ENCODE peak calls at places on chromosomes 7 and 10, in nine cellular contexts. One of them, this sample, is unnamed.

GRCh38 chr7:92685146-92686042 is 95.2 kb upstream of the FAM133B start:
- DNase-seq in AG09319: no peak
- DNase-seq in heart left ventricle: no peak
- DNase-seq in Right ventricle myocardium superior: no peak
- DNase-seq in central memory CD4-positive, alpha-beta T cell: peak
- DNase-seq in tibial artery: no peak
- DNase-seq in body of pancreas: no peak
- DNase-seq in NCI-H1417: no peak
- DNase-seq in NCI-H146: no peak
- DNase-seq in this sample: no peak

GRCh38 chr10:48464871-48465736 is 139.8 kb downstream of the ARHGAP22 start:
- DNase-seq in NCI-H146: no peak
- DNase-seq in Right ventricle myocardium superior: peak
- DNase-seq in tibial artery: no peak
- DNase-seq in body of pancreas: no peak
- DNase-seq in central memory CD4-positive, alpha-beta T cell: no peak
- DNase-seq in AG09319: no peak
- DNase-seq in NCI-H1417: no peak
- DNase-seq in heart left ventricle: peak
- DNase-seq in this sample: no peak

GRCh38 chr10:20596065-20596760 is 300.9 kb downstream of the NEBL start:
- DNase-seq in Right ventricle myocardium superior: no peak
- DNase-seq in tibial artery: no peak
- DNase-seq in AG09319: no peak
- DNase-seq in central memory CD4-positive, alpha-beta T cell: no peak
- DNase-seq in NCI-H146: no peak
- DNase-seq in heart left ventricle: no peak
- DNase-seq in NCI-H1417: no peak
- DNase-seq in body of pancreas: no peak
- DNase-seq in this sample: no peak

GRCh38 chr7:36441344-36442022 is 51.8 kb downstream of the ANLN start:
- DNase-seq in NCI-H146: no peak
- DNase-seq in NCI-H1417: no peak
- DNase-seq in Right ventricle myocardium superior: no peak
- DNase-seq in central memory CD4-positive, alpha-beta T cell: no peak
- DNase-seq in AG09319: no peak
- DNase-seq in body of pancreas: no peak
- DNase-seq in tibial artery: no peak
- DNase-seq in heart left ventricle: no peak
- DNase-seq in this sample: no peak

GRCh38 chr10:102419561-102420442 is 834 bp upstream of the FBXL15 start:
- DNase-seq in NCI-H1417: peak
- DNase-seq in NCI-H146: peak
- DNase-seq in heart left ventricle: no peak
- DNase-seq in tibial artery: no peak
- DNase-seq in Right ventricle myocardium superior: peak
- DNase-seq in body of pancreas: peak
- DNase-seq in AG09319: no peak
- DNase-seq in central memory CD4-positive, alpha-beta T cell: peak
- DNase-seq in this sample: peak

GRCh38 chr7:27873981-27874957 is 134.3 kb downstream of the TAX1BP1 start:
- DNase-seq in Right ventricle myocardium superior: peak
- DNase-seq in central memory CD4-positive, alpha-beta T cell: no peak
- DNase-seq in heart left ventricle: peak
- DNase-seq in NCI-H1417: no peak
- DNase-seq in tibial artery: peak
- DNase-seq in body of pancreas: peak
- DNase-seq in NCI-H146: no peak
- DNase-seq in AG09319: no peak
- DNase-seq in this sample: no peak

GRCh38 chr7:152747224-152747623 is 12.3 kb upstream of the ACTR3B start:
- DNase-seq in body of pancreas: no peak
- DNase-seq in central memory CD4-positive, alpha-beta T cell: no peak
- DNase-seq in AG09319: no peak
- DNase-seq in NCI-H146: no peak
- DNase-seq in Right ventricle myocardium superior: no peak
- DNase-seq in tibial artery: no peak
- DNase-seq in heart left ventricle: no peak
- DNase-seq in NCI-H1417: no peak
- DNase-seq in this sample: no peak

GRCh38 chr7:145106001-145106400 is 270.1 kb upstream of the TPK1 start:
- DNase-seq in NCI-H1417: peak
- DNase-seq in body of pancreas: no peak
- DNase-seq in central memory CD4-positive, alpha-beta T cell: no peak
- DNase-seq in Right ventricle myocardium superior: peak
- DNase-seq in AG09319: no peak
- DNase-seq in NCI-H146: peak
- DNase-seq in heart left ventricle: peak
- DNase-seq in tibial artery: no peak
- DNase-seq in this sample: no peak

GRCh38 chr7:128755816-128756476 is 16.8 kb downstream of the CALU start:
- DNase-seq in NCI-H1417: no peak
- DNase-seq in tibial artery: peak
- DNase-seq in NCI-H146: no peak
- DNase-seq in AG09319: peak
- DNase-seq in central memory CD4-positive, alpha-beta T cell: no peak
- DNase-seq in body of pancreas: no peak
- DNase-seq in Right ventricle myocardium superior: no peak
- DNase-seq in heart left ventricle: no peak
- DNase-seq in this sample: no peak

GRCh38 chr10:124259139-124259825 is 159.4 kb downstream of the OAT start:
- DNase-seq in heart left ventricle: no peak
- DNase-seq in tibial artery: no peak
- DNase-seq in Right ventricle myocardium superior: no peak
- DNase-seq in central memory CD4-positive, alpha-beta T cell: no peak
- DNase-seq in AG09319: no peak
- DNase-seq in NCI-H1417: no peak
- DNase-seq in body of pancreas: no peak
- DNase-seq in NCI-H146: no peak
- DNase-seq in this sample: peak

GRCh38 chr10:51371725-51372124 is 297.4 kb downstream of the PRKG1 start:
- DNase-seq in NCI-H146: no peak
- DNase-seq in heart left ventricle: no peak
- DNase-seq in AG09319: no peak
- DNase-seq in body of pancreas: no peak
- DNase-seq in Right ventricle myocardium superior: no peak
- DNase-seq in central memory CD4-positive, alpha-beta T cell: no peak
- DNase-seq in tibial artery: no peak
- DNase-seq in NCI-H1417: no peak
- DNase-seq in this sample: no peak

GRCh38 chr10:113442340-113442739 is 110.5 kb upstream of the HABP2 start:
- DNase-seq in tibial artery: no peak
- DNase-seq in NCI-H1417: no peak
- DNase-seq in central memory CD4-positive, alpha-beta T cell: no peak
- DNase-seq in body of pancreas: no peak
- DNase-seq in Right ventricle myocardium superior: no peak
- DNase-seq in AG09319: no peak
- DNase-seq in NCI-H146: no peak
- DNase-seq in heart left ventricle: no peak
- DNase-seq in this sample: no peak

GRCh38 chr10:103769176-103769575 is 86.2 kb downstream of the SH3PXD2A start:
- DNase-seq in central memory CD4-positive, alpha-beta T cell: no peak
- DNase-seq in Right ventricle myocardium superior: no peak
- DNase-seq in AG09319: no peak
- DNase-seq in tibial artery: no peak
- DNase-seq in NCI-H146: no peak
- DNase-seq in body of pancreas: no peak
- DNase-seq in heart left ventricle: no peak
- DNase-seq in NCI-H1417: no peak
- DNase-seq in this sample: peak

GRCh38 chr7:138603549-138604324 is 97.4 kb downstream of the SVOPL start:
- DNase-seq in tibial artery: no peak
- DNase-seq in NCI-H146: no peak
- DNase-seq in Right ventricle myocardium superior: no peak
- DNase-seq in NCI-H1417: no peak
- DNase-seq in body of pancreas: no peak
- DNase-seq in AG09319: no peak
- DNase-seq in heart left ventricle: no peak
- DNase-seq in central memory CD4-positive, alpha-beta T cell: no peak
- DNase-seq in this sample: no peak

GRCh38 chr10:114766470-114766869 is 55.1 kb upstream of the FHIP2A start:
- DNase-seq in NCI-H1417: no peak
- DNase-seq in heart left ventricle: no peak
- DNase-seq in Right ventricle myocardium superior: no peak
- DNase-seq in central memory CD4-positive, alpha-beta T cell: no peak
- DNase-seq in AG09319: no peak
- DNase-seq in body of pancreas: no peak
- DNase-seq in tibial artery: no peak
- DNase-seq in NCI-H146: no peak
- DNase-seq in this sample: no peak

GRCh38 chr10:109945473-109946177 is 22.3 kb upstream of the XPNPEP1 start:
- DNase-seq in body of pancreas: no peak
- DNase-seq in Right ventricle myocardium superior: no peak
- DNase-seq in NCI-H1417: no peak
- DNase-seq in NCI-H146: no peak
- DNase-seq in tibial artery: no peak
- DNase-seq in central memory CD4-positive, alpha-beta T cell: no peak
- DNase-seq in AG09319: no peak
- DNase-seq in heart left ventricle: no peak
- DNase-seq in this sample: no peak

GRCh38 chr10:62763155-62763554 is 41.4 kb upstream of the ADO start:
- DNase-seq in central memory CD4-positive, alpha-beta T cell: no peak
- DNase-seq in Right ventricle myocardium superior: peak
- DNase-seq in heart left ventricle: peak
- DNase-seq in body of pancreas: no peak
- DNase-seq in NCI-H1417: no peak
- DNase-seq in NCI-H146: no peak
- DNase-seq in AG09319: no peak
- DNase-seq in tibial artery: no peak
- DNase-seq in this sample: no peak

GRCh38 chr10:79979973-79980687 is 31.2 kb upstream of the SFTPD start:
- DNase-seq in NCI-H146: peak
- DNase-seq in heart left ventricle: no peak
- DNase-seq in tibial artery: no peak
- DNase-seq in Right ventricle myocardium superior: no peak
- DNase-seq in NCI-H1417: no peak
- DNase-seq in central memory CD4-positive, alpha-beta T cell: no peak
- DNase-seq in body of pancreas: peak
- DNase-seq in AG09319: no peak
- DNase-seq in this sample: no peak

GRCh38 chr7:118184392-118184899 is 482 bp downstream of the LSM8 start:
- DNase-seq in AG09319: no peak
- DNase-seq in NCI-H1417: peak
- DNase-seq in heart left ventricle: no peak
- DNase-seq in central memory CD4-positive, alpha-beta T cell: no peak
- DNase-seq in NCI-H146: no peak
- DNase-seq in body of pancreas: no peak
- DNase-seq in Right ventricle myocardium superior: no peak
- DNase-seq in tibial artery: no peak
- DNase-seq in this sample: peak

GRCh38 chr7:39896840-39897239 is 53.2 kb upstream of the CDK13 start:
- DNase-seq in Right ventricle myocardium superior: no peak
- DNase-seq in NCI-H146: no peak
- DNase-seq in central memory CD4-positive, alpha-beta T cell: no peak
- DNase-seq in body of pancreas: no peak
- DNase-seq in tibial artery: no peak
- DNase-seq in heart left ventricle: no peak
- DNase-seq in AG09319: no peak
- DNase-seq in NCI-H1417: no peak
- DNase-seq in this sample: no peak

This sample was measured in RPMI8226.